ENCODE peak calls at places on chromosomes 11 and 22, in four cellular contexts. I is astrocyte, O is H7, U is brain microvascular endothelial cell. G is an unnamed sample. For H3K27me3, the result is how much of the 10 kb centered on the place peaks cover.

GRCh38 chr11:44568706-44569473 is 3.4 kb downstream of the CD82 start:
- DNase-seq in I (peak), O (peak), U (peak), G (peak)

GRCh38 chr11:62786318-62787004 is 741 bp upstream of the TMEM179B start:
- DNase-seq in I (peak), O (peak), U (peak), G (peak)

GRCh38 chr11:104609297-104609696 is 289.0 kb downstream of the CASP12 start:
- DNase-seq in I (peak), O (peak), U (peak), G (peak)

GRCh38 chr11:34243620-34244493 is 114.0 kb downstream of the ABTB2 start:
- DNase-seq in I (peak), O (no peak), U (peak), G (peak)

GRCh38 chr11:27705873-27706820 is 5.9 kb upstream of the BDNF start:
- DNase-seq in I (peak), O (peak), U (no peak), G (peak)

GRCh38 chr11:119626910-119627305 is 102.1 kb downstream of the NECTIN1 start:
- DNase-seq in I (no peak), O (peak), U (no peak), G (no peak)

GRCh38 chr22:42841444-42841843 is 15.6 kb downstream of the ARFGAP3 start:
- DNase-seq in I (peak), O (no peak), U (peak), G (no peak)

GRCh38 chr22:17120281-17120680 is 879 bp downstream of the TMEM121B start:
- DNase-seq in I (peak), O (peak), U (no peak), G (no peak)

GRCh38 chr11:100740440-100740839 is 53.4 kb downstream of the ARHGAP42 start:
- DNase-seq in I (peak), O (no peak), U (peak), G (no peak)

DNA sequence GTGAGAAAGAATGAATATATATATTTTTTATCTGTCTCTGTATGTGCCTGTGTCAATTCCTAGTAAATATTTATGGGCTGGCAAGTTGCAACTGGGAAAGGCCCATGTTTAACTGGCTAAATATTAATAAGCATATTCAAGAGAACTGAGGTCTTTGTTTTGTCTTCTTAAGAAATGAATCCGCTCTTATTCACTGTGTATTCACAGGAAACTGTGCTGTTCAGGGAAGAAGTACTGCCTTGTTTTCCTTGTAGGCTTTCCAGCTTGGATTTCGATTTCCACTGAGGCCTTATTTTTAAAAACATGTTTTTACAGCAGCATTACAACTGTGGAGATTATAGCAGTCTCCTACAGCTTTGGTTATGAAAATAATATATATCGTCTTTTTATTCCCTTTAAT is 64.7 kb downstream of the LDLRAD3 start:
- DNase-seq in I (peak), O (no peak), U (no peak), G (peak)
- H3K27me3 ChIP-seq in I (under half), O (under half), U (under half), G (under half)

GRCh38 chr11:134372536-134372935 is 39.5 kb downstream of the B3GAT1 start:
- DNase-seq in I (no peak), O (no peak), U (no peak), G (no peak)

GRCh38 chr11:134372961-134373360 is 39.1 kb downstream of the B3GAT1 start:
- DNase-seq in I (no peak), O (no peak), U (no peak), G (no peak)

GRCh38 chr11:134373591-134374052 is 38.4 kb downstream of the B3GAT1 start:
- DNase-seq in I (no peak), O (no peak), U (no peak), G (no peak)

GRCh38 chr11:134374891-134375550 is 37.0 kb downstream of the B3GAT1 start:
- DNase-seq in I (no peak), O (no peak), U (no peak), G (no peak)

DNA sequence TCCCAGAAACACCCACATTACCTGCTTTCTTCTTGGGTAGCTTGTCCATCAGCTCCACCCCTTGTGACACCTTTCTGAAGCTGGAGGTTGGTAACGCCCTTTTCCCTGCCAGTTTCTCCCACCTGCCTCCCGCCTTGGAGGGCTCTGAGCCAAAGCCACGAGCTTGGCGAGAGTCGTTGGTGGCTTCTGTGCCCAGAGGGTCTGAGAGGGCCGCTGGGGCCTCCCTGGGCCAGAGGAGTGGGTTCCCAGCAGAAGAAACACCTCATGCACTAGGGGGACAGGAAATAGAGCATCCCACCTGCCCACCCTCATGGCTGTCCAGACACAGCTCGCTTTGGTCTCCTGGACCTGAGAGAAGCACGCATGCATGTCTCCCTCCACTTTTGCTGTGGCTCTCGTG is 37.9 kb downstream of the B3GAT1 start:
- DNase-seq in I (no peak), O (no peak), U (no peak), G (no peak)
- H3K27me3 ChIP-seq in I (under half), O (under half), U (under half), G (under half)

DNA sequence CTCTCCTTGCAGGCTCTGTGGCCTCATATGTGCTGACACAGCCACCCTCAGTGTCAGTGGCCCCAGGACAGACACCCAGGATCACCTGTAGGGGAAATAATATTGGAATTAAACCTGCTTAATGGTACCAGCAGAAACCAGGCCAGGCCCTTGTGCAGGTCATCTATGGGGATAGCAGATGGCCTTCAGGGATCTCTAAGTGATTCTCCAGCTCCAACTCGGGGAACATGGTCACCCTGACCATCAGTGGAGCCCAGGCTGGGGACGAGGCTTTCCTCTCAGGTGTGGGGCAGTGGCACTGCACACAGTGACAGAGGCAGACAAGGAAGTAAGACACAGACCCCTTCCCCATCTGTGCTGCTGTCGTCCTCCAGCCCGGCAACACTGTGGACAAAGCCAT is 16.9 kb downstream of the GGTLC2 start:
- DNase-seq in I (no peak), O (no peak), U (no peak), G (no peak)
- H3K27me3 ChIP-seq in I (under half), O (under half), U (under half), G (under half)

GRCh38 chr11:1459739-1460395 is 26.7 kb downstream of the MOB2 start:
- DNase-seq in I (no peak), O (no peak), U (no peak), G (no peak)
- H3K27me3 ChIP-seq in I (under half), O (under half), U (under half), G (under half)

DNA sequence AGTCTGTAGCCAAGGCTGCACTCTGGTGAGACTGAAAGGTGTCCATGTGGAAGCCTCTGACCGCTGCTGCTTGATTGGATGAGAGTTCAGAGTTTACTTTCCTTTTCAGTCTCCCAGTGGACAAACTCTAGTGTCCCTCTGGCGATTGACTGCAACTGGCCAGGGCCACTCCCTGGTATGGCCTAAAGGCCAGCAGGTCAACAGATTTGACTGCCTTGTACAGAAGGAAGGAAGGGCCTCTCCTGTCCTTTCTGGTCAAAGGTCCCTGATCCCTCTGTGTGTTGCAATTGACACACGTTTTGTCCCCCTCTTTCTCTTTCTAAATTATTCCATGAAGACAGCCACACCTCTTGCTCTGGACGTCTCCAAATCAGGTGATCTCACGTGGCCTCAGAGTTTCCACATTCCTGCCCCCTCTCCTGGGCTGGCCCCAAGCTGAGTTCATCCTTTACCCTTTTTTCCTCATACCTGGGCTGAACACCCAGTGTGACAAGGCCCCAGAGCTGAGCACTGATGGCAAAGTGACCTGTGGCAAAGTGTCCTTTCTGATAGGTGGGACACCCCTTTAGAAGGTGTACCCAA is 18.7 kb upstream of the FBLN1 start:
- DNase-seq in I (no peak), O (no peak), U (no peak), G (no peak)
- H3K27me3 ChIP-seq in I (under half), O (under half), U (under half), G (under half)

GRCh38 chr22:19152942-19153883 is 3.1 kb upstream of the GSC2 start:
- DNase-seq in I (no peak), O (no peak), U (no peak), G (no peak)
- H3K27me3 ChIP-seq in I (under half), O (half or more), U (under half), G (under half)

DNA sequence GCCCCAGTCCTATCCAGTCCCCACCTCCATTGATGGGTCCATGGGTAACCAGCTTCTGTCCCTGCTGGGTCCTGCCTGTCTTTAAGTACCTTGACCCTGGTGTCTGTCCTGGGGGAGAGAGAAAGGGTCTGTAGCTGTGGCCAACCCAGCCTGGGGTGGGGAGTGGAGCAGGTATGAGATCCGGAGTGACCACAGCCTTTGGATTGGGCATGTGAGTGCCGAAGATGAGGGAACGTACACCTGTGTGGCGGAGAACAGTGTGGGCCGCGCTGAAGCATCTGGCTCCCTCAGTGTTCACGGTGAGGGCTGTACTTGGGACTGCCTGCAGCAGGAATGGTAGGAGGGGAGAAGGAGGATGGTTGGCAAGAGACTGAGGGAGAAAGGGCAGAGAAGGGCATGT is 5.2 kb downstream of the ROBO3 start:
- DNase-seq in I (no peak), O (peak), U (no peak), G (no peak)
- H3K27me3 ChIP-seq in I (half or more), O (half or more), U (half or more), G (half or more)

GRCh38 chr22:49133541-49133940 is 694.1 kb downstream of the BRD1 start:
- DNase-seq in I (no peak), O (peak), U (no peak), G (no peak)
- H3K27me3 ChIP-seq in I (under half), O (under half), U (under half), G (under half)

G was measured in bronchial epithelial cell.